ENCODE peak calls at places on chromosomes 16 and 17, in six cellular contexts. Y is IMR-90, K is neuronal stem cell, T is H9, D is mesenchymal stem cell, L is H1. R is an unnamed sample. For H3K9me3, the result is how much of the 10 kb centered on the place peaks cover.

GRCh38 chr17:19303367-19303776 is 59.2 kb downstream of the B9D1 start:
- DNase-seq in Y (no peak), L (no peak), T (no peak), D (no peak), K (no peak), R (peak)

GRCh38 chr17:46841561-46842379 is 9.6 kb upstream of the WNT9B start:
- DNase-seq in T (peak), D (no peak), Y (no peak), K (no peak), L (peak), R (peak)

GRCh38 chr16:85354623-85355514 is 242.6 kb upstream of the CIBAR2 start:
- DNase-seq in Y (peak), D (peak), K (no peak), L (no peak), T (no peak), R (peak)

GRCh38 chr17:36148559-36149295 is 27.7 kb downstream of the TBC1D3B start:
- DNase-seq in K (peak), T (peak), Y (peak), D (peak), L (peak), R (no peak)

GRCh38 chr16:67841816-67842508 is at the start of gene THAP11:
- DNase-seq in Y (peak), D (peak), K (peak), T (peak), L (peak), R (peak)

GRCh38 chr16:27526169-27526568 is 23.5 kb downstream of the GTF3C1 start:
- DNase-seq in T (no peak), D (no peak), L (no peak), K (no peak), Y (no peak), R (no peak)

GRCh38 chr17:69501591-69502468 is 87.3 kb downstream of the MAP2K6 start:
- DNase-seq in D (peak), Y (peak), T (peak), L (no peak), K (no peak), R (peak)

GRCh38 chr16:50335198-50335958 is 33.4 kb downstream of the BRD7 start:
- DNase-seq in D (peak), Y (peak), T (no peak), L (no peak), K (no peak), R (peak)

GRCh38 chr17:48184721-48185120 is 77.2 kb downstream of the SNX11 start:
- DNase-seq in K (no peak), Y (no peak), D (no peak), L (no peak), T (no peak), R (no peak)

GRCh38 chr16:85924675-85925074 is 25.7 kb downstream of the IRF8 start:
- DNase-seq in L (no peak), D (peak), T (no peak), K (no peak), Y (no peak), R (peak)

GRCh38 chr16:85418978-85419491 is 194.1 kb upstream of the GSE1 start:
- DNase-seq in T (no peak), L (peak), K (no peak), Y (no peak), D (no peak), R (no peak)

GRCh38 chr17:14792751-14793150 is 472.4 kb downstream of the PMP22 start:
- DNase-seq in L (no peak), K (no peak), D (no peak), Y (no peak), T (no peak), R (no peak)

GRCh38 chr16:50538411-50539052 is 9.7 kb upstream of the NKD1 start:
- DNase-seq in Y (no peak), D (no peak), T (peak), L (no peak), K (no peak), R (peak)

GRCh38 chr16:855471-855870 is 54.9 kb upstream of the GNG13 start:
- DNase-seq in D (no peak), Y (no peak), K (no peak), L (no peak), T (no peak), R (no peak)
- H3K9me3 ChIP-seq in D (under half), Y (under half), K (under half), L (half or more), T (under half), R (half or more)

GRCh38 chr17:44396946-44397345 is 7.5 kb upstream of the ITGA2B start:
- DNase-seq in K (no peak), L (peak), D (no peak), Y (no peak), T (peak), R (no peak)

GRCh38 chr17:44402564-44403172 is 13.2 kb upstream of the ITGA2B start:
- DNase-seq in T (no peak), Y (no peak), K (no peak), L (no peak), D (no peak), R (no peak)

GRCh38 chr17:44398692-44399691 is 9.5 kb upstream of the ITGA2B start:
- DNase-seq in L (peak), T (no peak), Y (peak), D (no peak), K (no peak), R (peak)

GRCh38 chr17:44397479-44398440 is 8.3 kb upstream of the ITGA2B start:
- DNase-seq in T (peak), D (no peak), K (no peak), Y (no peak), L (peak), R (no peak)

DNA sequence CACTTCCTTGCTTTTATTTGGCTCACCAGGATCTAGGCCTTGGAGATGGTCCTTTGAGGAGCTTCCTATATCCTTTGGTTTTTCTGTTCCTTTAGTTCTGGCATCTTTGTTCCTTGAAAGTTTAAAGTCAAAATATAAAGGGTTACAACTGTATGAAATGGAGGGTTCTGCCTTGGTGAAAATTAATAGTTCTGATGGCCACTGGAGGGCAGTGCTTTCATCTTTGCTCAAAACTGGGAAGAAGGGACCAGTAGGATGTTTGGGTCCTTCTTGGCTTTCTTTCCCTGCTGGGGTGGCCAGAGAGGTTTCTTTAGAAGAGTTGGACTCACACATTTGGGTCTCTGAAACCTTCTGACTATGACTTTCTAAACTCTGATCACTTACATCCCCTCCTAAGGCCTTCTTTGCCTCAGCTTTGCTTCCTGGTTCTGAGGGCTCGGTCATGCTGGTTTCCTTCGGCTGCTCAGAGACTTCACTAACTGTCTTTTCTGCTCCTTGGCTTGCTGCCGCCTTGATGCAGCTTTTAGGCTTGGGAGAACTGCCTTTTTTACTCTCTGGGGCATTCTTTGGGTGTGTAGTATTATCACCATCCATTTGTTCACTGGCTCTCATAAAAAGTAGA is 10.9 kb upstream of the ITGA2B start:
- DNase-seq in T (no peak), K (no peak), Y (peak), L (peak), D (peak), R (peak)
- H4K91ac ChIP-seq in T (no peak), K (no peak), Y (no peak), L (no peak), D (no peak), R (no peak)

GRCh38 chr16:35908942-35909341 is 2449.5 kb downstream of the TP53TG3F start:
- DNase-seq in K (no peak), Y (no peak), T (no peak), L (no peak), D (no peak), R (no peak)

GRCh38 chr16:35909351-35909954 is 2450.0 kb downstream of the TP53TG3F start:
- DNase-seq in Y (no peak), D (no peak), K (no peak), L (no peak), T (no peak), R (no peak)

GRCh38 chr16:35910409-35910808 is 2451.0 kb downstream of the TP53TG3F start:
- DNase-seq in Y (no peak), K (no peak), T (no peak), L (no peak), D (no peak), R (no peak)

GRCh38 chr16:35908152-35908551 is 2448.7 kb downstream of the TP53TG3F start:
- DNase-seq in Y (no peak), D (no peak), K (no peak), L (no peak), T (no peak), R (no peak)

GRCh38 chr16:35911899-35912298 is 2452.5 kb downstream of the TP53TG3F start:
- DNase-seq in L (no peak), T (no peak), K (no peak), Y (no peak), D (no peak), R (no peak)
- H3K9me3 ChIP-seq in L (half or more), T (half or more), K (under half), Y (under half), D (under half), R (under half)

GRCh38 chr16:46730126-46730525 is 18.0 kb downstream of the MYLK3 start:
- DNase-seq in Y (no peak), T (no peak), D (no peak), L (no peak), K (no peak), R (no peak)
- H4K91ac ChIP-seq in Y (no peak), T (no peak), D (no peak), L (no peak), K (no peak), R (no peak)

DNA sequence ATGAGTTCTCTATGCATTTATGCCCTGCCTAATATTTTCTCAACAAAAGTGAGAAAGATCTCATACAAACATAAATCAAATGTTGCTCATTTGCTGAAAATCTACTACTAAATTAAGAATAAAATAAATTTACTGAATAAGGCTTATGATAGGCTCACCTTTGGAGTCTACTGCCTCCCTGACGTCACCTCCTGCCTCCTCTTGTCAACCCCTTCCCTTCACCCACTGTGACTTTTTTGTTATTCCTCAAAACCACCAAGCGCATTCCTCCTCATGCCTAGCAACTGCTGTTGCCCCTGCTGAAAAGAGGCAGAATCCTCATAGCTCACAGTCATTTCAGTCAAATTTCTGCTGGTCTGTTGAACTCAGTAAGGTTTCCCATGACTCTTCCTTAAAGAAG is 2422.2 kb downstream of the TP53TG3F start:
- DNase-seq in T (no peak), L (no peak), Y (no peak), D (no peak), K (no peak), R (no peak)
- H3K9me3 ChIP-seq in T (half or more), L (half or more), Y (under half), D (under half), K (under half), R (under half)

GRCh38 chr16:29170393-29171239 is 185.8 kb downstream of the LAT start:
- DNase-seq in T (no peak), Y (no peak), L (no peak), K (no peak), D (no peak), R (no peak)
- H4K91ac ChIP-seq in T (no peak), Y (peak), L (no peak), K (no peak), D (no peak), R (no peak)

GRCh38 chr17:22717211-22717610 is 1024.9 kb downstream of the KCNJ18 start:
- DNase-seq in T (no peak), Y (no peak), L (no peak), D (no peak), K (no peak), R (no peak)

DNA sequence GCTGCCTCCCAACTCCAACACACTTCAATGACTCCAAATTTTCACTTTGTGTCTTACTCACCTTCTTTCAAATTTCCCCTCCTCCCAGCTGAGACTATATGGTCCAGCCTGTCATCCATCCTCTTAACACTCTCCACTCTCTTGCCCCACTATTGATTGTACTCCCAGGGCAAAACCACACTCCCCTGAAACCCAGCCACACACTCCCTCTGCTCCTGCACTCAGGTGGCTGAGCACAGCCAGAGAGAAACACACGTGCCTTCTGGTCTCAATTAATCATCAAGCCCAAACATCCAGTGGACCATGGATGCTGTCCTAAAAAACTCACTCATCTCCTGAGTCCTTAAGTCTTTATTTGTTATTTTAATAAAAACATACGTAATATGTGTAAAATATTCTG is 1026.4 kb downstream of the KCNJ18 start:
- DNase-seq in L (no peak), D (no peak), T (no peak), Y (no peak), K (no peak), R (no peak)
- H3K9me3 ChIP-seq in L (under half), D (under half), T (half or more), Y (under half), K (under half), R (under half)

DNA sequence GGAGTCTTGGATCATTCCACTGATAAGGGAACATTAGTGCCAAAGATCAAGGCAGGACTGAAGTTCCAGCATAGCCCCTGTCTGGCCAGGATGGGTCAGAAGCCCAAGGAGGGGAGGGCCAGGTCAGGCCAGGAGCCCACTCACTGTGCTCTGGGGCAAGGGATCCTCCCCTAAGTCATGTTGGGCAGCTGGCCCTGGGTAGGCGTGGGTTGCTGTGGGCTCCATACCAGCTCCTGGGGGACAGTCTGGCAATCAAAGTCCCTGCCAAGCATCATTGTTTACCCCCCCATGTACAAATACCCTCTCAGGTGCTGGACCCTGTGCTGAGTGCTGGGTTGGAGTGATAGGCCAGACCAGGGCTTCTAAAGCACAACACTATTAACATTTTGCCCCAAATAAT is 130.5 kb downstream of the IRX5 start:
- DNase-seq in K (no peak), Y (no peak), T (no peak), L (no peak), D (no peak), R (no peak)
- H4K91ac ChIP-seq in K (no peak), Y (no peak), T (no peak), L (no peak), D (no peak), R (no peak)

GRCh38 chr16:35194681-35195080 is 1735.3 kb downstream of the TP53TG3F start:
- DNase-seq in K (no peak), L (no peak), T (no peak), D (no peak), Y (no peak), R (no peak)

GRCh38 chr16:35195173-35195863 is 1735.9 kb downstream of the TP53TG3F start:
- DNase-seq in Y (no peak), D (no peak), K (no peak), T (no peak), L (no peak), R (no peak)

GRCh38 chr16:35195864-35196216 is 1736.4 kb downstream of the TP53TG3F start:
- DNase-seq in K (no peak), L (no peak), T (no peak), Y (no peak), D (no peak), R (no peak)

GRCh38 chr16:35192993-35193392 is 1733.6 kb downstream of the TP53TG3F start:
- DNase-seq in T (no peak), K (no peak), D (no peak), L (no peak), Y (no peak), R (no peak)

GRCh38 chr16:35193956-35194355 is 1734.5 kb downstream of the TP53TG3F start:
- DNase-seq in D (no peak), Y (no peak), T (no peak), K (no peak), L (no peak), R (no peak)
- H3K9me3 ChIP-seq in D (under half), Y (under half), T (half or more), K (under half), L (half or more), R (under half)